ENCODE peak calls at places on chromosomes 6 and 20, in ten cellular contexts. J, S, R, Y, E, Z, A, H, U and C are unnamed samples.

GRCh38 chr6:105774247-105774646 is 311.9 kb upstream of the PRDM1 start:
- DNase-seq in J (no peak), Z (no peak), R (no peak), S (no peak), E (no peak), U (no peak), H (no peak), A (no peak), Y (no peak), C (no peak)

GRCh38 chr6:12353731-12354130 is 63.6 kb downstream of the EDN1 start:
- DNase-seq in Z (peak), H (peak), J (no peak), R (no peak), A (no peak), Y (no peak), U (no peak), E (no peak), S (no peak), C (no peak)

GRCh38 chr6:144149894-144150672 is at the start of gene STX11:
- DNase-seq in J (no peak), U (peak), H (peak), R (peak), Z (peak), A (peak), Y (peak), S (peak), E (peak), C (peak)

GRCh38 chr6:169521825-169522224 is 180.0 kb downstream of the WDR27 start:
- DNase-seq in R (no peak), H (no peak), Z (no peak), Y (no peak), S (no peak), U (no peak), A (no peak), E (no peak), J (no peak), C (no peak)

GRCh38 chr6:17884501-17885039 is 102.9 kb downstream of the KIF13A start:
- DNase-seq in A (no peak), J (no peak), H (no peak), R (no peak), Y (no peak), S (no peak), U (no peak), Z (no peak), E (no peak), C (no peak)

GRCh38 chr6:146028250-146028789 is 542 bp upstream of the GRM1 start:
- DNase-seq in Z (peak), Y (no peak), R (peak), H (peak), A (no peak), U (peak), S (no peak), J (no peak), E (peak), C (peak)

GRCh38 chr20:47792021-47792618 is 6.8 kb upstream of the SULF2 start:
- DNase-seq in E (no peak), J (no peak), H (peak), U (peak), R (no peak), S (no peak), Y (peak), A (no peak), Z (peak), C (no peak)

GRCh38 chr6:105645958-105646357 is 243.1 kb upstream of the PREP start:
- DNase-seq in E (no peak), U (no peak), R (no peak), S (no peak), J (no peak), H (no peak), Y (no peak), Z (no peak), A (no peak), C (no peak)

GRCh38 chr6:16723833-16724232 is 37.4 kb downstream of the ATXN1 start:
- DNase-seq in Y (peak), J (no peak), U (peak), R (no peak), Z (peak), A (no peak), S (no peak), H (peak), E (peak), C (no peak)

GRCh38 chr6:53313784-53314382 is 34.9 kb downstream of the ELOVL5 start:
- DNase-seq in S (no peak), A (no peak), J (no peak), R (no peak), E (no peak), U (no peak), H (no peak), Z (peak), Y (no peak), C (no peak)

GRCh38 chr6:109302176-109302575 is 80.1 kb downstream of the CD164 start:
- DNase-seq in U (no peak), Z (no peak), R (no peak), J (no peak), E (no peak), S (no peak), Y (no peak), A (no peak), H (no peak), C (no peak)

GRCh38 chr6:26296857-26297648 is 67.9 kb upstream of the BTN3A2 start:
- DNase-seq in H (no peak), S (no peak), J (no peak), Z (peak), R (no peak), A (peak), U (peak), Y (peak), E (no peak), C (no peak)

GRCh38 chr6:50093116-50093937 is 43.6 kb upstream of the DEFB112 start:
- DNase-seq in U (no peak), E (no peak), J (no peak), S (no peak), R (no peak), Y (no peak), Z (no peak), H (no peak), A (no peak), C (no peak)

GRCh38 chr6:163793584-163793983 is 379.1 kb downstream of the QKI start:
- DNase-seq in E (no peak), R (no peak), Y (peak), A (no peak), Z (peak), U (peak), H (peak), J (no peak), S (no peak), C (no peak)

GRCh38 chr6:29953001-29953436 is 10.7 kb downstream of the HLA-A start:
- DNase-seq in E (no peak), S (no peak), A (no peak), Z (no peak), Y (no peak), H (no peak), R (no peak), J (no peak), U (peak), C (no peak)

GRCh38 chr6:29647927-29648642 is 8.8 kb upstream of the MOG start:
- DNase-seq in J (no peak), R (no peak), H (peak), U (peak), S (no peak), Y (peak), E (no peak), Z (peak), A (peak), C (no peak)

GRCh38 chr6:169800668-169801395 is 49.4 kb downstream of the ERMARD start:
- DNase-seq in S (no peak), H (peak), E (peak), J (peak), R (no peak), U (peak), Z (peak), Y (peak), A (peak), C (no peak)

GRCh38 chr6:43269273-43270007 is 26.2 kb downstream of the TTBK1 start:
- DNase-seq in Z (no peak), Y (no peak), J (no peak), R (peak), A (no peak), E (peak), S (no peak), H (no peak), U (no peak), C (peak)

GRCh38 chr20:48919882-48920526 is 1.5 kb upstream of the ARFGEF2 start:
- DNase-seq in E (no peak), S (no peak), Y (no peak), A (no peak), Z (no peak), J (no peak), H (no peak), U (no peak), R (no peak), C (no peak)

GRCh38 chr6:170286934-170287265 is 4.0 kb downstream of the DLL1 start:
- DNase-seq in H (no peak), U (no peak), R (no peak), Y (no peak), A (no peak), S (no peak), E (no peak), Z (no peak), J (no peak), C (no peak)

GRCh38 chr6:126539022-126539421 is 199.1 kb downstream of the CENPW start:
- DNase-seq in A (no peak), U (peak), H (peak), J (no peak), Z (peak), R (no peak), E (no peak), Y (peak), S (no peak), C (no peak)

GRCh38 chr20:37388831-37389230 is 42.9 kb downstream of the SRC start:
- DNase-seq in S (no peak), U (no peak), R (no peak), E (no peak), Z (no peak), J (no peak), Y (no peak), H (no peak), A (no peak), C (no peak)